ENCODE peak calls at places on chromosomes 3 and 15, in four cellular contexts. One of them, this sample, is unnamed. For H3K4me1, the result is how much of the 10 kb centered on the place peaks cover.

GRCh38 chr3:17747184-17747889 is 4.9 kb upstream of the TBC1D5 start:
- DNase-seq in colonic mucosa: no peak
- DNase-seq in neural progenitor cell: no peak
- DNase-seq in OCI-LY7: peak
- DNase-seq in this sample: no peak

GRCh38 chr3:192422998-192423349 is 304.4 kb downstream of the FGF12 start:
- DNase-seq in colonic mucosa: no peak
- DNase-seq in neural progenitor cell: peak
- DNase-seq in OCI-LY7: peak
- DNase-seq in this sample: no peak

GRCh38 chr3:194657439-194657838 is 14.6 kb downstream of the LSG1 start:
- DNase-seq in colonic mucosa: peak
- DNase-seq in neural progenitor cell: no peak
- DNase-seq in OCI-LY7: no peak
- DNase-seq in this sample: no peak

GRCh38 chr3:37806505-37807291 is 55.0 kb upstream of the CTDSPL start:
- DNase-seq in colonic mucosa: no peak
- DNase-seq in OCI-LY7: no peak
- DNase-seq in neural progenitor cell: peak
- DNase-seq in this sample: no peak

GRCh38 chr3:137987723-137988122 is 22.2 kb upstream of the CLDN18 start:
- DNase-seq in OCI-LY7: no peak
- DNase-seq in colonic mucosa: no peak
- DNase-seq in neural progenitor cell: no peak
- DNase-seq in this sample: no peak

GRCh38 chr3:149296972-149297371 is 36.5 kb downstream of the TM4SF18 start:
- DNase-seq in colonic mucosa: no peak
- DNase-seq in OCI-LY7: no peak
- DNase-seq in neural progenitor cell: no peak
- DNase-seq in this sample: no peak

GRCh38 chr3:11389570-11390268 is 117.5 kb downstream of the ATG7 start:
- DNase-seq in colonic mucosa: no peak
- DNase-seq in neural progenitor cell: no peak
- DNase-seq in OCI-LY7: no peak
- DNase-seq in this sample: no peak

GRCh38 chr15:64334530-64334929 is 21.4 kb downstream of the CSNK1G1 start:
- DNase-seq in OCI-LY7: peak
- DNase-seq in neural progenitor cell: no peak
- DNase-seq in colonic mucosa: peak
- DNase-seq in this sample: no peak

GRCh38 chr3:24229468-24230263 is 265.0 kb downstream of the THRB start:
- DNase-seq in colonic mucosa: no peak
- DNase-seq in OCI-LY7: no peak
- DNase-seq in neural progenitor cell: no peak
- DNase-seq in this sample: no peak

GRCh38 chr3:188348445-188349244 is 194.7 kb downstream of the LPP start:
- DNase-seq in colonic mucosa: peak
- DNase-seq in neural progenitor cell: no peak
- DNase-seq in OCI-LY7: peak
- DNase-seq in this sample: peak

GRCh38 chr3:50509715-50510114 is 6.3 kb upstream of the CACNA2D2 start:
- DNase-seq in neural progenitor cell: no peak
- DNase-seq in colonic mucosa: no peak
- DNase-seq in OCI-LY7: no peak
- DNase-seq in this sample: no peak

GRCh38 chr3:64747682-64748081 is 59.9 kb upstream of the ADAMTS9 start:
- DNase-seq in colonic mucosa: no peak
- DNase-seq in neural progenitor cell: no peak
- DNase-seq in OCI-LY7: no peak
- DNase-seq in this sample: no peak

GRCh38 chr3:12938258-12938711 is 96.9 kb upstream of the RPL32 start:
- DNase-seq in OCI-LY7: no peak
- DNase-seq in colonic mucosa: peak
- DNase-seq in neural progenitor cell: no peak
- DNase-seq in this sample: no peak

GRCh38 chr3:115071611-115072010 is 75.5 kb downstream of the ZBTB20 start:
- DNase-seq in colonic mucosa: no peak
- DNase-seq in neural progenitor cell: peak
- DNase-seq in OCI-LY7: no peak
- DNase-seq in this sample: no peak

GRCh38 chr3:142963266-142964149 is at the start of gene PAQR9:
- DNase-seq in OCI-LY7: no peak
- DNase-seq in colonic mucosa: no peak
- DNase-seq in neural progenitor cell: peak
- DNase-seq in this sample: peak

GRCh38 chr15:51493892-51494291 is 128.7 kb downstream of the DMXL2 start:
- DNase-seq in neural progenitor cell: no peak
- DNase-seq in colonic mucosa: no peak
- DNase-seq in OCI-LY7: no peak
- DNase-seq in this sample: no peak

GRCh38 chr15:51497806-51498205 is 124.8 kb downstream of the DMXL2 start:
- DNase-seq in OCI-LY7: no peak
- DNase-seq in neural progenitor cell: no peak
- DNase-seq in colonic mucosa: no peak
- DNase-seq in this sample: no peak

GRCh38 chr15:51503003-51503402 is 119.6 kb downstream of the DMXL2 start:
- DNase-seq in colonic mucosa: no peak
- DNase-seq in neural progenitor cell: no peak
- DNase-seq in OCI-LY7: no peak
- DNase-seq in this sample: no peak

GRCh38 chr15:51494411-51495314 is 127.9 kb downstream of the DMXL2 start:
- DNase-seq in OCI-LY7: no peak
- DNase-seq in neural progenitor cell: no peak
- DNase-seq in colonic mucosa: no peak
- DNase-seq in this sample: no peak

GRCh38 chr15:51499379-51499976 is 123.1 kb downstream of the DMXL2 start:
- DNase-seq in colonic mucosa: no peak
- DNase-seq in OCI-LY7: peak
- DNase-seq in neural progenitor cell: peak
- DNase-seq in this sample: no peak
- TF ChIP-seq CTCF in colonic mucosa: peak
- TF ChIP-seq CTCF in OCI-LY7: peak
- TF ChIP-seq CTCF in neural progenitor cell: peak
- TF ChIP-seq CTCF in this sample: peak

GRCh38 chr3:56763233-56763632 is 38.5 kb downstream of the ARHGEF3 start:
- DNase-seq in neural progenitor cell: peak
- DNase-seq in colonic mucosa: no peak
- DNase-seq in OCI-LY7: no peak
- DNase-seq in this sample: no peak
- H3K4me1 ChIP-seq in neural progenitor cell: under half
- H3K4me1 ChIP-seq in colonic mucosa: under half
- H3K4me1 ChIP-seq in OCI-LY7: under half
- H3K4me1 ChIP-seq in this sample: under half

DNA sequence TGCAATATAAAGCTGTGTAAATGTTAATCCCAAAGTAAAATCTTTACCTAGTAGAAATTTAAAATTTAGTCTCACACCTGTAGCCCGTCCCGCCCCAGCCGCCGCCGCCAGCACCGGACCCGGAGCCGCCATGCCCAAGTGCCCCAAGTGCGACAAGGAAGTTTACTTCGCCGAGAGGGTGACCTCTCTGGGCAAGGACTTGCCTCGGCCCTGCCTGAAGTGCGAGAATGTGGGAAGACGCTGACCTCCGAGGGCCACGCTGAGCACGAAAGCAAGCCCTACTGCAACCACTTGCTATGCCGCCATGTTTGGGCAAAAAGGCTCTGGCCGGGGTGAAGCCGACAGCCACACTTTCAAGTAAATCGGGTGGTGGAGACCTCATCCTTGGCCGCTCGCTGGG is 22.1 kb upstream of the TOP2B start:
- DNase-seq in colonic mucosa: no peak
- DNase-seq in OCI-LY7: no peak
- DNase-seq in neural progenitor cell: no peak
- DNase-seq in this sample: no peak
- H3K27ac ChIP-seq in colonic mucosa: no peak
- H3K27ac ChIP-seq in OCI-LY7: no peak
- H3K27ac ChIP-seq in neural progenitor cell: no peak
- H3K27ac ChIP-seq in this sample: no peak

GRCh38 chr15:32042269-32042996 is 12.1 kb downstream of the CHRNA7 start:
- DNase-seq in colonic mucosa: no peak
- DNase-seq in OCI-LY7: no peak
- DNase-seq in neural progenitor cell: no peak
- DNase-seq in this sample: no peak
- TF ChIP-seq CTCF in colonic mucosa: no peak
- TF ChIP-seq CTCF in OCI-LY7: no peak
- TF ChIP-seq CTCF in neural progenitor cell: no peak
- TF ChIP-seq CTCF in this sample: peak

GRCh38 chr15:68507447-68507846 is 71.3 kb upstream of the CORO2B start:
- DNase-seq in OCI-LY7: no peak
- DNase-seq in neural progenitor cell: no peak
- DNase-seq in colonic mucosa: no peak
- DNase-seq in this sample: no peak
- H3K4me1 ChIP-seq in OCI-LY7: under half
- H3K4me1 ChIP-seq in neural progenitor cell: under half
- H3K4me1 ChIP-seq in colonic mucosa: under half
- H3K4me1 ChIP-seq in this sample: under half

DNA sequence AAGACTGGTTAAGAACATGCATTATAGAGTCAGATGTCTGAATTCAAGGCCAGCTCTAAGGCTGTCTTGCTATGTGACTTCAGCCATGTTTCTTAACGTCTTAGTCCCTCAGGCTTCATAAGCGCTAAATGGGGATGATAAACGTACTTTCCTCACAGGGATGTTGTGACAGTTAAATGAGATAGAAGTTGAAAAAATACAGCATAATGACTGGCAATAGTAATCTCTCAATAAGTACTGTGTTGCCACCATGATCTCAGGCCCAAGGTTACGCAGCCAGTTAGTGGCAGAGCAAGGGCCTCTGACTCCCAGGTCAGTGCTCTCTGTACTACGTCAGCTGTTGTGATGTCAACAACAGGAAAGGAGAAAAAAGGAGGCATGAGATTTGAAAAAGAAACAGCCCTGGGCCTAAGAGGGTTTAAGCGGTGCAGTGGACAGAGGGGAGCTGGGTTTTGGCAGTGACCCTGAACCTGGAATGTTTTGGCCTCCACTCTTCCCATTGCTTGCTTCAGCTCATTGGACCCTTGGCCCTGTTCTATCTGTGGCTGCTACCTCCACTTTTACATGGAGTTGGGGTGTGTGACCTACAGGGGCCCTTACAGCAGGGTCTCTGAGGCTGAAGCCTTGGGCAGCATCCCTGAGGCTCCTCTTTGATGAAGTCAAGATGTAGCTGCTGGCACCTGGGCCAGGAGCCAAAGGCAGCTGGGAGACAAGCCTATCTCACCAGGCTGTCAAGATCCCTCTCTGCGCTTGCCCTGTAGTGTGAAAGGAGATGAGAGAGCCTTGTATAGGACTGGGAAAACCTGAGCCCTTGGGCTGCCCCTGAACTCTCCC is 8.4 kb downstream of the DISP2 start:
- DNase-seq in OCI-LY7: no peak
- DNase-seq in colonic mucosa: no peak
- DNase-seq in neural progenitor cell: no peak
- DNase-seq in this sample: no peak
- H3K27ac ChIP-seq in OCI-LY7: no peak
- H3K27ac ChIP-seq in colonic mucosa: no peak
- H3K27ac ChIP-seq in neural progenitor cell: no peak
- H3K27ac ChIP-seq in this sample: peak

DNA sequence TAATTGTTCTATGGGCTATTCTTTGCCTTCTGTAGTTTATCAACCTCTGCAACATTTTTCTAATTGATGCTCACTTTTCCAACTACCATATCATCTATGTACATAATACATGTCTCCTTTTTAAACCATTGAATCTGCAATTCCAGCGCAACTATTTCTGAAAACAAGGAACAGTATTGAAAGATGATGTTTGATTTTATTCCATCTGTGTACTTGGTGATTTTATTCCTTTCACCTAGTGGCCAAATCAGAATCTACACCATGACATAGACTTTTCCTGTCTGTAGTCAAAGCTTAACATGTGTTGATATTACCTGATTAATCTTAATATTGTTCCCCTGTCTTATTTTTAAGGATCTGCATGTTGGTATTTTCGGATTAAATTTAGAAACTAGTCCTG is 13.0 kb downstream of the NKTR start:
- DNase-seq in colonic mucosa: no peak
- DNase-seq in neural progenitor cell: no peak
- DNase-seq in OCI-LY7: peak
- DNase-seq in this sample: no peak
- TF ChIP-seq CTCF in colonic mucosa: peak
- TF ChIP-seq CTCF in neural progenitor cell: peak
- TF ChIP-seq CTCF in OCI-LY7: peak
- TF ChIP-seq CTCF in this sample: peak

GRCh38 chr15:37083610-37084009 is 16.7 kb downstream of the MEIS2 start:
- DNase-seq in neural progenitor cell: no peak
- DNase-seq in colonic mucosa: no peak
- DNase-seq in OCI-LY7: no peak
- DNase-seq in this sample: no peak

GRCh38 chr15:37087050-37087691 is 13.2 kb downstream of the MEIS2 start:
- DNase-seq in OCI-LY7: no peak
- DNase-seq in colonic mucosa: no peak
- DNase-seq in neural progenitor cell: no peak
- DNase-seq in this sample: no peak

GRCh38 chr15:37086521-37086920 is 13.8 kb downstream of the MEIS2 start:
- DNase-seq in neural progenitor cell: no peak
- DNase-seq in colonic mucosa: no peak
- DNase-seq in OCI-LY7: no peak
- DNase-seq in this sample: no peak

GRCh38 chr15:37086120-37086519 is 14.2 kb downstream of the MEIS2 start:
- DNase-seq in neural progenitor cell: no peak
- DNase-seq in colonic mucosa: no peak
- DNase-seq in OCI-LY7: no peak
- DNase-seq in this sample: no peak

DNA sequence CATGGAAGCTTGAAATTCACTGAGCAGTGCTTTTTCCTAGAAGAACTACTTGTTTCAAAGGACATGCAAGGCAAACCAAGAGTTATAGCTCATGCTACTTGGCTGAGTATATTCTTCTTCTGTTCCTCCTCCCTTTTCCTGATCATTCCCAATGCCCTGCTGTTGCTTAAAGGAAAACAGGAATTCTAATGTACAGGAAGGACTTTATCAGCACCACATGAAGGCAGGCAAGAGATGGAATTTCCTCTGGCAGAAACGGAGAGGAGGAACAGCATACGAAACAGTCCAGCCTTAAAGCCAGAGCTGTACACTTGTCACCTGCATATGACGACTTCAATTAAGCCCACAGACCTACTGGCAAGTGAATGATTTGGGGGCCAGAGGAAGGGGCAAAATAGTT is 15.7 kb downstream of the MEIS2 start:
- DNase-seq in neural progenitor cell: no peak
- DNase-seq in colonic mucosa: no peak
- DNase-seq in OCI-LY7: no peak
- DNase-seq in this sample: no peak
- H3K4me1 ChIP-seq in neural progenitor cell: under half
- H3K4me1 ChIP-seq in colonic mucosa: under half
- H3K4me1 ChIP-seq in OCI-LY7: under half
- H3K4me1 ChIP-seq in this sample: half or more

DNA sequence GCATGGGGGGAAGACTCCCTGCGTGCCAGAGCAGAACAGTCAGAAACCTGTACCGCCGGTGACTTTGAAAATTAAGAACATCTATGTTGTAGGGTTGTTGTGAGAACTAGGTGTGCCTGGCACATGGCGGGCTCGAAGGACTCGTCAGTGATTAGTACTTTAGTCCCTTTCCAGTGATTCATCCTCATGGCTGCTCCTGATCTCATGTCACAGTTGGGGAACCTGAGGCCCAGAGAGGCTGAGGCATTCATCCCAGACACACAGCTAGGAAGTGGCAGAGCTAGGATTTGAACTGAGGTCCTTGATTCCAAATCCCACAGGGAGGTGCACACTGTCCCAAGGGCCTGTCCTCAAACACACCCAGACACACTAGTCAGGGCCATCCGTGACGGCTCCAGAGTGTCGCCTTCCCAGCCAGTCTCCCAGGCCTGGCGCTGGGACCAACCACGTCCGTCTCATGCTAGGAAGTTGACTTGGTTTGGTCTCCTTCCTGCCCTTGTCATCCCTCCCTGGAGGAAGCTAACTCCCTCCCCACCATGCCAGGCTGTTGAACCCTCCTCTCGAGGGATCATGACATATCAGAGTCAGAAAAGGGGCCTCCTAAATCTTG is 58.4 kb downstream of the SMAD6 start:
- DNase-seq in neural progenitor cell: no peak
- DNase-seq in OCI-LY7: no peak
- DNase-seq in colonic mucosa: no peak
- DNase-seq in this sample: no peak
- H3K27ac ChIP-seq in neural progenitor cell: no peak
- H3K27ac ChIP-seq in OCI-LY7: no peak
- H3K27ac ChIP-seq in colonic mucosa: no peak
- H3K27ac ChIP-seq in this sample: peak

This sample was measured in left ventricle myocardium inferior.